ENCODE peak calls at places on chromosomes 11 and 22, in five cellular contexts. H, N, U, V and D are unnamed samples.

GRCh38 chr11:21641839-21642238 is 551.0 kb upstream of the ANO5 start:
- DNase-seq in N (no peak), U (no peak), H (no peak), V (no peak), D (no peak)

GRCh38 chr22:41286639-41287091 is 678 bp upstream of the RANGAP1 start:
- DNase-seq in U (peak; percentile 33), V (peak; percentile 86), H (peak; percentile 31), N (no peak), D (no peak)

GRCh38 chr11:81192516-81192915 is 1541.1 kb downstream of the FAM181B start:
- DNase-seq in U (no peak), N (no peak), V (no peak), H (no peak), D (no peak)

GRCh38 chr22:32761251-32761903 is 40.1 kb upstream of the TIMP3 start:
- DNase-seq in U (no peak), V (no peak), N (no peak), H (no peak), D (no peak)

GRCh38 chr11:96706761-96707160 is 316.9 kb downstream of the JRKL start:
- DNase-seq in U (no peak), H (no peak), V (no peak), N (no peak), D (no peak)

GRCh38 chr11:96006016-96006415 is 82.1 kb upstream of the MTMR2 start:
- DNase-seq in U (no peak), H (no peak), V (no peak), N (peak; percentile 14), D (no peak)

GRCh38 chr11:131118247-131118646 is 202.0 kb upstream of the SNX19 start:
- DNase-seq in U (no peak), V (no peak), N (no peak), H (no peak), D (no peak)

GRCh38 chr11:76162336-76163288 is 43.7 kb downstream of the WNT11 start:
- DNase-seq in U (no peak), H (no peak), V (no peak), N (no peak), D (no peak)

GRCh38 chr11:73099512-73100266 is 42.4 kb downstream of the FCHSD2 start:
- DNase-seq in V (no peak), H (no peak), N (no peak), U (no peak), D (no peak)

GRCh38 chr22:46238541-46238940 is 11.6 kb downstream of the CDPF1 start:
- DNase-seq in U (no peak), V (no peak), N (no peak), H (no peak), D (no peak)

GRCh38 chr22:22759889-22760546 is 115.6 kb downstream of the GGTLC2 start:
- DNase-seq in N (no peak), V (no peak), H (no peak), U (no peak), D (peak; percentile 2)

GRCh38 chr11:106391771-106392412 is 314.4 kb downstream of the AASDHPPT start:
- DNase-seq in U (peak; percentile 74), H (no peak), V (no peak), N (peak; percentile 62), D (no peak)

GRCh38 chr11:30861506-30861905 is 275.4 kb upstream of the MPPED2 start:
- DNase-seq in H (no peak), V (no peak), N (no peak), U (no peak), D (no peak)

GRCh38 chr11:96486890-96487633 is 97.2 kb downstream of the JRKL start:
- DNase-seq in H (no peak), N (no peak), V (no peak), U (peak; percentile 30), D (peak; percentile 89)